ENCODE peak calls at places on chromosomes 1 and 21, in six cellular contexts. One of them, this sample, is unnamed.

GRCh38 chr21:45867041-45867630 is 114.4 kb upstream of the COL6A1 start:
- DNase-seq in neural crest cell: no peak
- DNase-seq in mammary epithelial cell: no peak
- DNase-seq in GM06990: no peak
- DNase-seq in CD4-positive, alpha-beta T cell: no peak
- DNase-seq in endothelial cell: no peak
- DNase-seq in this sample: no peak

GRCh38 chr1:206784471-206784903 is 12.2 kb upstream of the IL10 start:
- DNase-seq in neural crest cell: no peak
- DNase-seq in mammary epithelial cell: no peak
- DNase-seq in GM06990: peak
- DNase-seq in CD4-positive, alpha-beta T cell: peak
- DNase-seq in endothelial cell: no peak
- DNase-seq in this sample: peak

GRCh38 chr1:5993553-5994510 is 1.6 kb upstream of the NPHP4 start:
- DNase-seq in neural crest cell: no peak
- DNase-seq in mammary epithelial cell: peak
- DNase-seq in GM06990: peak
- DNase-seq in CD4-positive, alpha-beta T cell: no peak
- DNase-seq in endothelial cell: no peak
- DNase-seq in this sample: peak

GRCh38 chr1:35637401-35637809 is 3.9 kb downstream of the PSMB2 start:
- DNase-seq in neural crest cell: no peak
- DNase-seq in mammary epithelial cell: no peak
- DNase-seq in GM06990: peak
- DNase-seq in CD4-positive, alpha-beta T cell: no peak
- DNase-seq in endothelial cell: no peak
- DNase-seq in this sample: peak

GRCh38 chr1:2248854-2249558 is 20.9 kb downstream of the SKI start:
- DNase-seq in neural crest cell: no peak
- DNase-seq in mammary epithelial cell: no peak
- DNase-seq in GM06990: no peak
- DNase-seq in CD4-positive, alpha-beta T cell: no peak
- DNase-seq in endothelial cell: no peak
- DNase-seq in this sample: no peak

GRCh38 chr1:119686661-119687060 is 25.1 kb upstream of the PHGDH start:
- DNase-seq in neural crest cell: no peak
- DNase-seq in mammary epithelial cell: peak
- DNase-seq in GM06990: no peak
- DNase-seq in CD4-positive, alpha-beta T cell: no peak
- DNase-seq in endothelial cell: no peak
- DNase-seq in this sample: no peak

GRCh38 chr1:65881070-65881594 is 88.4 kb downstream of the PDE4B start:
- DNase-seq in neural crest cell: no peak
- DNase-seq in mammary epithelial cell: no peak
- DNase-seq in GM06990: no peak
- DNase-seq in CD4-positive, alpha-beta T cell: no peak
- DNase-seq in endothelial cell: no peak
- DNase-seq in this sample: no peak

GRCh38 chr1:170470121-170470520 is 61.8 kb upstream of the GORAB start:
- DNase-seq in neural crest cell: no peak
- DNase-seq in mammary epithelial cell: no peak
- DNase-seq in GM06990: no peak
- DNase-seq in CD4-positive, alpha-beta T cell: no peak
- DNase-seq in endothelial cell: no peak
- DNase-seq in this sample: no peak

GRCh38 chr1:185861630-185862029 is 127.4 kb downstream of the HMCN1 start:
- DNase-seq in neural crest cell: no peak
- DNase-seq in mammary epithelial cell: no peak
- DNase-seq in GM06990: no peak
- DNase-seq in CD4-positive, alpha-beta T cell: no peak
- DNase-seq in endothelial cell: no peak
- DNase-seq in this sample: no peak

GRCh38 chr1:243549108-243549507 is 293.3 kb downstream of the SDCCAG8 start:
- DNase-seq in neural crest cell: no peak
- DNase-seq in mammary epithelial cell: peak
- DNase-seq in GM06990: no peak
- DNase-seq in CD4-positive, alpha-beta T cell: no peak
- DNase-seq in endothelial cell: no peak
- DNase-seq in this sample: no peak

GRCh38 chr1:155910621-155911121 is 478 bp downstream of the RIT1 start:
- DNase-seq in neural crest cell: peak
- DNase-seq in mammary epithelial cell: peak
- DNase-seq in GM06990: peak
- DNase-seq in CD4-positive, alpha-beta T cell: no peak
- DNase-seq in endothelial cell: peak
- DNase-seq in this sample: peak

GRCh38 chr1:117070124-117070523 is 10.0 kb downstream of the TTF2 start:
- DNase-seq in neural crest cell: no peak
- DNase-seq in mammary epithelial cell: no peak
- DNase-seq in GM06990: no peak
- DNase-seq in CD4-positive, alpha-beta T cell: no peak
- DNase-seq in endothelial cell: no peak
- DNase-seq in this sample: no peak

GRCh38 chr1:9717193-9718005 is 65.9 kb downstream of the PIK3CD start:
- DNase-seq in neural crest cell: no peak
- DNase-seq in mammary epithelial cell: no peak
- DNase-seq in GM06990: peak
- DNase-seq in CD4-positive, alpha-beta T cell: peak
- DNase-seq in endothelial cell: no peak
- DNase-seq in this sample: peak

DNA sequence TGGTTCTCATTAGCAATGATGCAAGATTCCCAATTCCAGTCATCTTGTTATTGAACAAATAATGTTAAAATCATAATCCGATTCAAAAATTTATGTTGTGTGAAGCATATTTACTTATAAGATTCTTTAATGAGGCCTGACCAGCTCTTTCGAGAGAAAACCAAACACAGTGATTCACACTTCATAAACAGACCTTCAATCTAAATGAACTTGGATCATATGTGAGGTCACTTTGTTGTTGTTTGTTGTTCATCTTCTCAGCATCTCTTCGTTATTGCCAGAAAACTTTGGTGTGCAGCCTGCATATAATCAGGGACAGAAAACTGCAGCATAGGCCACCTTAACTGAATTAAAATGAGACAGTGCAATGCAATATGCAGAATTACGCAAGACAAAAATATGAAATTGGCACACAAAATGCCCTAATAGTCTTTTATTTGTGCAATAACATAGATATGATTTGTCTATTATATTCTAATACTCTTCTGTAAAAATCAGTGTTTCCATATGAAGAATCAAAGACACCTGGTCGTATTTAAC is 30.1 kb downstream of the NCAM2 start:
- DNase-seq in neural crest cell: no peak
- DNase-seq in mammary epithelial cell: no peak
- DNase-seq in GM06990: no peak
- DNase-seq in CD4-positive, alpha-beta T cell: no peak
- DNase-seq in endothelial cell: no peak
- DNase-seq in this sample: no peak
- TF ChIP-seq CTCF in neural crest cell: no peak
- TF ChIP-seq CTCF in mammary epithelial cell: no peak
- TF ChIP-seq CTCF in GM06990: no peak
- TF ChIP-seq CTCF in CD4-positive, alpha-beta T cell: no peak
- TF ChIP-seq CTCF in endothelial cell: no peak
- TF ChIP-seq CTCF in this sample: no peak

GRCh38 chr1:21560916-21561638 is 51.9 kb downstream of the ALPL start:
- DNase-seq in neural crest cell: no peak
- DNase-seq in mammary epithelial cell: no peak
- DNase-seq in GM06990: no peak
- DNase-seq in CD4-positive, alpha-beta T cell: no peak
- DNase-seq in endothelial cell: no peak
- DNase-seq in this sample: no peak
- TF ChIP-seq CTCF in neural crest cell: no peak
- TF ChIP-seq CTCF in mammary epithelial cell: no peak
- TF ChIP-seq CTCF in GM06990: no peak
- TF ChIP-seq CTCF in CD4-positive, alpha-beta T cell: no peak
- TF ChIP-seq CTCF in endothelial cell: no peak
- TF ChIP-seq CTCF in this sample: no peak

DNA sequence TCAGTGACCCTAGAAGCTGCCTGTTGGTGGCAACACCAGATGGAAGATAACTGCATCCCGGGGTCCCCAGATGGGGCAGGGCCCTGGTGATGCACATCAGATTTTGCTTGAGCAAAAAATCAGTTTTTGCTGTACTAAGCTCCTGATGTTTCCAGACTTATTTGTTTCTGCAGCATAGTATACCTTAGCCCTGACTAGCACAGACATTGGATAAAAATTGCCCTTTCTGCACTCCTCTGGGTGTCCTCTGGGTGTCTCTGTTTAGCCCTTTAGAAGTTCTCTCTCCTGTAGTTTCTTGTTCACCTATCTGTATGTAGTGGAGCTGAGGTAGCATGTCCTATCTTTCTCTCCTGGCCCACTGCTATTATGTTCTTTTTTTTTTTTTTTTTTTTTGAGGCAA is 30.3 kb upstream of the PLA2G2C start:
- DNase-seq in neural crest cell: no peak
- DNase-seq in mammary epithelial cell: peak
- DNase-seq in GM06990: peak
- DNase-seq in CD4-positive, alpha-beta T cell: no peak
- DNase-seq in endothelial cell: no peak
- DNase-seq in this sample: peak
- TF ChIP-seq CTCF in neural crest cell: peak
- TF ChIP-seq CTCF in mammary epithelial cell: peak
- TF ChIP-seq CTCF in GM06990: peak
- TF ChIP-seq CTCF in CD4-positive, alpha-beta T cell: no peak
- TF ChIP-seq CTCF in endothelial cell: no peak
- TF ChIP-seq CTCF in this sample: no peak

GRCh38 chr1:62294211-62294610 is 25.0 kb downstream of the KANK4 start:
- DNase-seq in neural crest cell: no peak
- DNase-seq in mammary epithelial cell: no peak
- DNase-seq in GM06990: no peak
- DNase-seq in CD4-positive, alpha-beta T cell: no peak
- DNase-seq in endothelial cell: peak
- DNase-seq in this sample: no peak
- TF ChIP-seq CTCF in neural crest cell: peak
- TF ChIP-seq CTCF in mammary epithelial cell: peak
- TF ChIP-seq CTCF in GM06990: peak
- TF ChIP-seq CTCF in CD4-positive, alpha-beta T cell: no peak
- TF ChIP-seq CTCF in endothelial cell: peak
- TF ChIP-seq CTCF in this sample: no peak

GRCh38 chr1:219990782-219991510 is 55.4 kb downstream of the EPRS1 start:
- DNase-seq in neural crest cell: no peak
- DNase-seq in mammary epithelial cell: peak
- DNase-seq in GM06990: no peak
- DNase-seq in CD4-positive, alpha-beta T cell: no peak
- DNase-seq in endothelial cell: no peak
- DNase-seq in this sample: no peak
- TF ChIP-seq CTCF in neural crest cell: peak
- TF ChIP-seq CTCF in mammary epithelial cell: peak
- TF ChIP-seq CTCF in GM06990: peak
- TF ChIP-seq CTCF in CD4-positive, alpha-beta T cell: peak
- TF ChIP-seq CTCF in endothelial cell: peak
- TF ChIP-seq CTCF in this sample: peak

GRCh38 chr1:182723195-182723594 is 38.8 kb upstream of the RGS8 start:
- DNase-seq in neural crest cell: no peak
- DNase-seq in mammary epithelial cell: no peak
- DNase-seq in GM06990: no peak
- DNase-seq in CD4-positive, alpha-beta T cell: no peak
- DNase-seq in endothelial cell: no peak
- DNase-seq in this sample: no peak

GRCh38 chr1:182721525-182721924 is 37.1 kb upstream of the RGS8 start:
- DNase-seq in neural crest cell: no peak
- DNase-seq in mammary epithelial cell: no peak
- DNase-seq in GM06990: no peak
- DNase-seq in CD4-positive, alpha-beta T cell: no peak
- DNase-seq in endothelial cell: no peak
- DNase-seq in this sample: no peak

GRCh38 chr1:182716740-182717720 is 32.6 kb upstream of the RGS8 start:
- DNase-seq in neural crest cell: no peak
- DNase-seq in mammary epithelial cell: no peak
- DNase-seq in GM06990: peak
- DNase-seq in CD4-positive, alpha-beta T cell: no peak
- DNase-seq in endothelial cell: no peak
- DNase-seq in this sample: no peak

GRCh38 chr1:182718311-182718710 is 33.9 kb upstream of the RGS8 start:
- DNase-seq in neural crest cell: no peak
- DNase-seq in mammary epithelial cell: no peak
- DNase-seq in GM06990: no peak
- DNase-seq in CD4-positive, alpha-beta T cell: no peak
- DNase-seq in endothelial cell: no peak
- DNase-seq in this sample: no peak

DNA sequence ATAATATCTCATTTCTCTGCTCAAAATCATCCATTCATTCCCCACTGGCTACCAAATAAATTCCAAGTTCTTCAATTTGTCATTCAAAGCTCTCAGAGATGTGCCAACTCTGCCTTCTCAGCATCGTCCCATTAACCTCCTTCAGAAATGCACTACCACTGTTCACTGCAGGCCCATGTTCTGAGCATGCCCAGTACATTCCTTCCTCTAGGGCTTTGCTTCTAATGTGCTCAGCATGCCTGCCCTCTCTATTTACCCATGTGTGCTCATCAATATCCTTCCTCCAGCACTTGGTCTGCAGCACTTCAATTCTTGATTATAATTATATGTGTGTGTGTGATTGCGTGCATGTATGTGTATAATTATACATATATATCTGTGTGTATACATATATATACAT is 36.1 kb upstream of the RGS8 start:
- DNase-seq in neural crest cell: no peak
- DNase-seq in mammary epithelial cell: peak
- DNase-seq in GM06990: no peak
- DNase-seq in CD4-positive, alpha-beta T cell: no peak
- DNase-seq in endothelial cell: peak
- DNase-seq in this sample: no peak
- TF ChIP-seq CTCF in neural crest cell: peak
- TF ChIP-seq CTCF in mammary epithelial cell: peak
- TF ChIP-seq CTCF in GM06990: no peak
- TF ChIP-seq CTCF in CD4-positive, alpha-beta T cell: no peak
- TF ChIP-seq CTCF in endothelial cell: peak
- TF ChIP-seq CTCF in this sample: no peak

GRCh38 chr1:54884768-54885167 is 2.2 kb downstream of the DHCR24 start:
- DNase-seq in neural crest cell: no peak
- DNase-seq in mammary epithelial cell: no peak
- DNase-seq in GM06990: no peak
- DNase-seq in CD4-positive, alpha-beta T cell: no peak
- DNase-seq in endothelial cell: no peak
- DNase-seq in this sample: no peak
- TF ChIP-seq CTCF in neural crest cell: no peak
- TF ChIP-seq CTCF in mammary epithelial cell: no peak
- TF ChIP-seq CTCF in GM06990: no peak
- TF ChIP-seq CTCF in CD4-positive, alpha-beta T cell: no peak
- TF ChIP-seq CTCF in endothelial cell: no peak
- TF ChIP-seq CTCF in this sample: no peak